ENCODE peak calls at places on chromosomes 16 and 17, in five cellular contexts. E is adrenal gland, M is right lobe of liver, T is astrocyte, K is fibroblast of mammary gland. O is an unnamed sample.

GRCh38 chr16:23124315-23124714 is 24.9 kb downstream of the USP31 start:
- DNase-seq in E (peak), M (no peak), T (peak), K (peak), O (peak)

GRCh38 chr16:70430667-70431536 is 8.0 kb downstream of the ST3GAL2 start:
- DNase-seq in E (no peak), M (no peak), T (no peak), K (peak), O (no peak)

GRCh38 chr16:86203557-86204275 is 304.8 kb downstream of the IRF8 start:
- DNase-seq in E (no peak), M (no peak), T (no peak), K (no peak), O (no peak)

GRCh38 chr17:38907930-38908675 is 17.3 kb upstream of the LASP1NB start:
- DNase-seq in E (no peak), M (no peak), T (no peak), K (no peak), O (no peak)

GRCh38 chr16:89308391-89309333 is 91.2 kb downstream of the ZNF778 start:
- DNase-seq in E (no peak), M (no peak), T (no peak), K (no peak), O (no peak)

GRCh38 chr17:37430051-37430591 is 23.4 kb downstream of the TADA2A start:
- DNase-seq in E (no peak), M (no peak), T (peak), K (peak), O (peak)

GRCh38 chr17:246226-246625 is 64.8 kb upstream of the DOC2B start:
- DNase-seq in E (peak), M (peak), T (no peak), K (no peak), O (no peak)

GRCh38 chr17:43033947-43034622 is 9.1 kb downstream of the RND2 start:
- DNase-seq in E (no peak), M (no peak), T (no peak), K (no peak), O (no peak)

GRCh38 chr17:61396586-61397085 is 3.0 kb upstream of the TBX2 start:
- DNase-seq in E (no peak), M (no peak), T (no peak), K (no peak), O (no peak)

GRCh38 chr17:42849451-42850157 is 1.4 kb upstream of the AOC3 start:
- DNase-seq in E (no peak), M (peak), T (no peak), K (no peak), O (no peak)

GRCh38 chr16:10552998-10553491 is 27.4 kb downstream of the EMP2 start:
- DNase-seq in E (peak), M (no peak), T (no peak), K (no peak), O (no peak)

GRCh38 chr17:61416540-61417363 is 17.1 kb downstream of the TBX2 start:
- DNase-seq in E (peak), M (peak), T (peak), K (peak), O (peak)

GRCh38 chr17:32933881-32934280 is 5.9 kb downstream of the TMEM98 start:
- DNase-seq in E (no peak), M (no peak), T (no peak), K (no peak), O (no peak)

GRCh38 chr17:7060165-7060890 is 16.4 kb upstream of the SLC16A11 start:
- DNase-seq in E (peak), M (no peak), T (peak), K (peak), O (peak)

GRCh38 chr17:43664096-43664495 is 2.4 kb upstream of the MEOX1 start:
- DNase-seq in E (no peak), M (no peak), T (no peak), K (no peak), O (no peak)

GRCh38 chr16:74298104-74298503 is 1.5 kb downstream of the PSMD7 start:
- DNase-seq in E (no peak), M (no peak), T (no peak), K (no peak), O (no peak)

GRCh38 chr17:73929860-73930430 is 273.5 kb upstream of the RPL38 start:
- DNase-seq in E (no peak), M (no peak), T (no peak), K (no peak), O (no peak)

GRCh38 chr16:66510298-66510697 is 39.6 kb downstream of the TK2 start:
- DNase-seq in E (no peak), M (peak), T (no peak), K (no peak), O (no peak)

GRCh38 chr16:66509576-66509975 is 40.3 kb downstream of the TK2 start:
- DNase-seq in E (no peak), M (peak), T (no peak), K (no peak), O (no peak)

GRCh38 chr16:66510711-66511614 is 39.0 kb downstream of the TK2 start:
- DNase-seq in E (peak), M (peak), T (no peak), K (no peak), O (peak)

GRCh38 chr16:66512589-66513404 is 37.1 kb downstream of the TK2 start:
- DNase-seq in E (no peak), M (peak), T (peak), K (peak), O (peak)

DNA sequence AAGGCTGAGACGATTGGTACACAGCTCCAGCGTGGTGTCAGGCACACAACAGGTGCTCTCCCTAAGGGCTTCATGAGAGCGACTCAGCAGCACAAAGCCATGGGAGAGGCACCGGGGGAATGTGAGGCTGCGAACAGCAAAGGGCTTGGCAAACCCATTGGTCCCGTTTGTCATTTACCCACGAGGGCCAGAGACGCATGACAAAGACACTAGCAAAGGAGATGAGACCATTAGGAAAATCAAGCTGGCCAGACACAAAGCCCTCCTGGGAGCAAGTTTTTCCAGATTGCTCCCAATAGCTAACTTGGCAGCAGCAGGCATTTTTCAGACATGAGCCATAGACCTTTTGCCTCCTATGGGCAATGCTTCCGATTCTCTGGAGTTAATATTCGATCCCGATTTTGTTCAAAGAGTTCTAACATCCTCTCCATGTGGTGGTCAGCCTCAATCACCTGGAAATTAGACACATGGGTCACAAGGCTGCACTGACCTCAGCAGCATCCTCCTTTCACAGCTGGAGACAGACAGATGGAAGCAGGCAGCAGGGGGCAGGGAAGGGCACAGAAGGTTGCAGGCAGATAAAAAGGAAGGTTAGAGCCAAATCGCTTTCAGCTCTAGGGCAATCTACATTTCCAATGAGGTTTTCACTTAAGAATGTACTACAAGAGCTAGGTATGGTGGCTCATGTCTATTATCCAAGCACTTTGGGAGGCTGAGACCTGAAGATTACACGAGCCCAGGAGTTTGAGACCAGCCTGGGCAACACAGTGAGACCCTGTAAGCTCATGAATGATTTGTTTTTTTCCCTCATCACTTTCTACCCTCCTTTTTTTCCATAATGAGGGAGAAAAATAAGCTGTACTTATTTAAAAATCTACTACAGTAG is 38.1 kb downstream of the TK2 start:
- DNase-seq in E (peak), M (peak), T (peak), K (peak), O (peak)
- TF ChIP-seq CTCF in E (no peak), M (no peak), T (no peak), K (peak), O (peak)

GRCh38 chr16:6374816-6375215 is 957.8 kb upstream of the RBFOX1 start:
- DNase-seq in E (no peak), M (no peak), T (no peak), K (no peak), O (no peak)

GRCh38 chr16:6377956-6378355 is 954.7 kb upstream of the RBFOX1 start:
- DNase-seq in E (no peak), M (no peak), T (no peak), K (no peak), O (no peak)

DNA sequence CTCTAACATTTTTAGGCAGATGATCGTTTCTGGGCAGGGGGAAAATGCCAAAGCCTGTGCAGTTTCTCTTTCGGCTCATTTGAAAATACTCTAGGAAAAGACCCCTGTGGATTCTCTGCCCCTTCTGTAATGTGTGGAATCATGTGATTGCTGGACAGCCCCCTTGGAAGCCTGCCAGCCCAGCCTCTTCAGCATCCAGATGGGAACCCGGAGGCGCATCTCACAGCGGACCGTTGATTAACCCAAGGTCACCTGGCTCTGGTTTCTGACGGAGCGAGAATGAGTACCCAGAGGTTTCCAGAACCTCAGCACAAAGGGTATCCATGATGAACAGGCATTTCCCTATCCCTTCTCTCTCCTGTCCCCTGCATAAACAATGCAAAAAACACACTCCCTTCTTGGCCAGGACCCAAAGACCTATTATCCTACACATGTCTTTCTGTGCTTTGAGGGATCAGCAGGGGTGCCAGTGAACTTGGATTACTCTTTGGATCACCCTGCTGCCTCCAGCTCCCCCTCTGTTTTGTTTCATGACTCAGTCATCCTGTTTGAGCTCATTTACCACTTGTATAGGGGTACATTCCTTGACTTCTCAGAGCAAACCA is 957.1 kb upstream of the RBFOX1 start:
- DNase-seq in E (no peak), M (no peak), T (no peak), K (no peak), O (no peak)
- H3K4me3 ChIP-seq in E (no peak), M (no peak), T (no peak), K (no peak), O (no peak)

GRCh38 chr16:31213877-31214704 is at the start of gene TRIM72:
- DNase-seq in E (no peak), M (no peak), T (no peak), K (no peak), O (no peak)

GRCh38 chr16:31213342-31213741 is 577 bp upstream of the TRIM72 start:
- DNase-seq in E (no peak), M (no peak), T (no peak), K (no peak), O (no peak)

GRCh38 chr16:31216116-31216469 is 842 bp downstream of the PYDC1 start:
- DNase-seq in E (no peak), M (no peak), T (no peak), K (no peak), O (no peak)

GRCh38 chr16:31215287-31216115 is 1.4 kb downstream of the PYDC1 start:
- DNase-seq in E (peak), M (no peak), T (peak), K (peak), O (peak)

GRCh38 chr16:31214705-31215286 is 877 bp downstream of the TRIM72 start:
- DNase-seq in E (no peak), M (no peak), T (no peak), K (no peak), O (no peak)
- TF ChIP-seq CTCF in E (no peak), M (no peak), T (no peak), K (no peak), O (no peak)

DNA sequence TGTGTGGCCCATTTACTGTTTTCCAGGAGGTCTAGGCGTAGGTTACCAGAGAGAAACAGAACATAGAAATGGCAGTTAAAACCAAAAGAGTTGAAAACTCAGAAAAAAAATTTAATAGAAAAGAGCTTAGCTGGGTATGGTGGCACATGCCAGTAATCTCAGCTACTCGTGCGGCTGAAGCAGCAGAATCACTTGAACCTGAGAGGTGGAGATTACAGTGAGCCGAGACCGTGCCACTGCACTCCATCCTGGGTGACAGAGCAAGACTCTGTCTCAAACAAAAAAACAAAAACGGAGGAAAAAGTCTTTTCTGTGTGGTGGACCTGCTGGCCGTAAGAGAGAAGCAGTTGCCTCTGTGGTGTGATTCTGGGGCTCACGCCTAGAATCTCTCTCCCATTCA is 35.8 kb downstream of the MRTFB start:
- DNase-seq in E (no peak), M (no peak), T (no peak), K (no peak), O (no peak)
- H3K4me3 ChIP-seq in E (no peak), M (no peak), T (no peak), K (no peak), O (no peak)

GRCh38 chr17:48733632-48734327 is 5.2 kb upstream of the HOXB13 start:
- DNase-seq in E (no peak), M (no peak), T (no peak), K (no peak), O (no peak)
- TF ChIP-seq CTCF in E (no peak), M (no peak), T (no peak), K (no peak), O (no peak)

GRCh38 chr16:66426112-66427035 is 721 bp upstream of the BEAN1 start:
- DNase-seq in E (no peak), M (no peak), T (no peak), K (no peak), O (no peak)
- H3K4me3 ChIP-seq in E (no peak), M (no peak), T (peak), K (peak), O (peak)

DNA sequence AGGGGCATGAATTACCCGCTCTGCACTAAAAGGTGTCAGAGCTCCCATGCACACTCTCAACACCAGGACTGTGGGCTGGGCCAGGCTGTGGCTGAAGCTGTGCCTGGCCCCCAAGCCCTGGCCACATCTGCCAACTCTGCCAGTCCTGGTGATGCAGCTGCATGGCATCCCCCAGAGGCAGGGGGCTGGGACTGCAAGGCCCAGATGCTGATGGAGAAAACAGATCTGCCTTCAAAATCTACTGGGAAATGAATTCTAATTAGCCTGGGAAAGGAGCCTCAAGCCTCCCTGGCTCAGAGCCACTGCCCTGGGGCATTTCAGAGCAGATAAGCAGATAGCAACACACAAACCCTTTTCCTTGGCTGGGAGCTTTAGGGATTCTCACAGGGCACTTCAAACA is 3.4 kb downstream of the CHST6 start:
- DNase-seq in E (peak), M (no peak), T (no peak), K (no peak), O (no peak)
- TF ChIP-seq CTCF in E (no peak), M (no peak), T (no peak), K (no peak), O (peak)